ENCODE peak calls at places on chromosomes 1 and 21, in eight cellular contexts. E is AG04450, Z is dorsolateral prefrontal cortex, A is endodermal cell, D is GM12864, X is GM12865, P is left ventricle myocardium inferior, Y is foreskin fibroblast. B is an unnamed sample.

GRCh38 chr1:50705041-50705440 is 255.0 kb downstream of the FAF1 start:
- DNase-seq in E (no peak), Y (no peak), A (no peak), Z (no peak), D (no peak), X (no peak), P (no peak), B (no peak)

GRCh38 chr21:41972511-41973205 is 18.8 kb upstream of the C2CD2 start:
- DNase-seq in E (no peak), A (no peak), X (no peak), P (no peak), Y (no peak), Z (no peak), D (no peak), B (no peak)

GRCh38 chr1:242005866-242006565 is 7.1 kb upstream of the MAP1LC3C start:
- DNase-seq in A (no peak), P (no peak), E (no peak), Z (no peak), D (no peak), X (no peak), Y (no peak), B (no peak)

GRCh38 chr1:109615879-109616278 is 3.5 kb downstream of the GNAT2 start:
- DNase-seq in Y (no peak), E (no peak), P (no peak), Z (no peak), A (peak), X (no peak), D (no peak), B (peak)

GRCh38 chr1:109794319-109795132 is 30.8 kb upstream of the EPS8L3 start:
- DNase-seq in E (no peak), Z (peak), P (no peak), Y (no peak), D (no peak), A (peak), X (no peak), B (no peak)

GRCh38 chr1:12422488-12422887 is 192.7 kb downstream of the VPS13D start:
- DNase-seq in D (no peak), Z (no peak), Y (no peak), P (no peak), A (no peak), E (no peak), X (no peak), B (no peak)

GRCh38 chr1:22420456-22421053 is 31.1 kb upstream of the ZBTB40 start:
- DNase-seq in D (no peak), E (peak), Y (peak), X (peak), Z (peak), A (peak), P (peak), B (peak)

GRCh38 chr21:32278068-32278467 is 781 bp downstream of the MIS18A start:
- DNase-seq in X (peak), D (no peak), Y (no peak), P (no peak), E (no peak), Z (no peak), A (no peak), B (no peak)

GRCh38 chr1:94926915-94927404 is at the start of gene CNN3:
- DNase-seq in P (peak), E (peak), Y (peak), A (peak), Z (peak), D (no peak), X (peak), B (peak)

GRCh38 chr1:33182452-33182851 is 609 bp upstream of the TRIM62 start:
- DNase-seq in Y (peak), A (no peak), P (no peak), E (peak), Z (no peak), D (no peak), X (no peak), B (peak)

GRCh38 chr1:181469829-181470228 is 13.5 kb upstream of the CACNA1E start:
- DNase-seq in Y (peak), P (no peak), E (peak), A (peak), D (no peak), Z (no peak), X (no peak), B (peak)

GRCh38 chr1:25927541-25928265 is 21.5 kb upstream of the STMN1 start:
- DNase-seq in A (peak), P (no peak), X (no peak), Z (no peak), D (no peak), Y (no peak), E (no peak), B (peak)

GRCh38 chr1:93442276-93442675 is 5.6 kb upstream of the FNBP1L start:
- DNase-seq in P (no peak), E (no peak), Z (no peak), Y (peak), A (peak), X (no peak), D (no peak), B (peak)

GRCh38 chr1:162993866-162994265 is 75.3 kb upstream of the RGS4 start:
- DNase-seq in Y (peak), X (no peak), E (no peak), P (no peak), Z (no peak), D (no peak), A (no peak), B (no peak)

GRCh38 chr21:34201001-34201400 is 127.6 kb downstream of the MRPS6 start:
- DNase-seq in P (no peak), E (no peak), X (no peak), Z (no peak), D (no peak), Y (no peak), A (no peak), B (no peak)

GRCh38 chr21:43806017-43806710 is 16.8 kb downstream of the RRP1 start:
- DNase-seq in Y (no peak), Z (no peak), E (no peak), A (no peak), D (peak), X (no peak), P (no peak), B (no peak)

GRCh38 chr1:116711061-116711582 is 43.1 kb upstream of the CD2 start:
- DNase-seq in Y (no peak), D (no peak), Z (no peak), A (peak), X (no peak), E (no peak), P (no peak), B (no peak)

GRCh38 chr1:14733053-14733778 is 134.7 kb downstream of the KAZN start:
- DNase-seq in Z (no peak), X (peak), A (peak), E (no peak), Y (no peak), D (no peak), P (no peak), B (no peak)

GRCh38 chr1:90561926-90562325 is 155.2 kb downstream of the BARHL2 start:
- DNase-seq in P (no peak), A (peak), Z (no peak), E (no peak), Y (no peak), D (no peak), X (peak), B (no peak)

GRCh38 chr1:151990856-151991198 is 2.8 kb downstream of the S100A10 start:
- DNase-seq in A (no peak), X (no peak), Y (peak), D (no peak), E (no peak), P (no peak), Z (no peak), B (peak)

GRCh38 chr1:96178053-96178452 is 543.5 kb upstream of the PTBP2 start:
- DNase-seq in A (no peak), E (no peak), Y (no peak), P (no peak), D (no peak), Z (no peak), X (no peak), B (no peak)

GRCh38 chr21:45228171-45228641 is 59.5 kb downstream of the POFUT2 start:
- DNase-seq in Z (peak), D (no peak), P (no peak), X (no peak), Y (peak), A (no peak), E (peak), B (peak)

GRCh38 chr1:102783487-102783886 is 324.8 kb downstream of the COL11A1 start:
- DNase-seq in P (no peak), A (no peak), X (no peak), D (no peak), E (no peak), Y (no peak), Z (no peak), B (no peak)

GRCh38 chr1:46019348-46019747 is 113.1 kb downstream of the PIK3R3 start:
- DNase-seq in Z (no peak), D (no peak), P (no peak), E (no peak), A (no peak), X (no peak), Y (no peak), B (no peak)

GRCh38 chr1:67850611-67851075 is 17.4 kb upstream of the GNG12 start:
- DNase-seq in E (no peak), Y (peak), D (no peak), P (peak), Z (no peak), X (no peak), A (no peak), B (peak)

GRCh38 chr1:4554291-4554865 is 100.0 kb upstream of the AJAP1 start:
- DNase-seq in E (no peak), D (no peak), Y (no peak), P (no peak), A (no peak), X (no peak), Z (no peak), B (no peak)

DNA sequence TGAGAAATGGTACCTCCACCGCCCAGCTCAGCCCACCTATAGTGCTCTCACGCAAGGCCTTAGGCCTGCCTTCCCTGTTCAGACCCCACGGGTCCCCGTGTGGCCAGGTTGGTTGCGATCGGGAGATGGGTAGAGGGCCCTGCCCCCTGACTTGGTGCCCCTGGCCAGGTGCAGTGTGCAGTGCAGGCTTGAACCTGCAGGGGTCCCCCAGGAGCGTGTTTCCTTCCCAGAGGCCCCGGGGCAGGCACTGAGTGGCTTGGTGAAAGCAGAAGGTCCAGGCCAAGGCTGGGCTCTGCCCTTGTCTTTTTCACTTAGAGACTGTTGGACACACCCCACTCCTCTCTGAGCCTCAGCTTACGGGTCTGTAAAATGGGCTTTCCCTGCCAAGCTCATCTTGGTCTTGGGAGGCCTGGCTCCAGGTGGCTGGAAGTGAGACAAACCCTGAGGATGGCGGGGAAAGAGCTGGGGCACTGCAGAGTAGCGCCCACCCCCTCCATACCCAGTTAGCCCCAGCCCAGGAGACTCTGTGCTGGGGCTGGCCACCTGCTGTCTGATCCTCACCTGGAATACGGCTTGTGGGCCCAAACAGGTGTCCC is 9.3 kb upstream of the HES5 start:
- DNase-seq in X (peak), D (no peak), Y (no peak), A (peak), Z (no peak), E (no peak), P (no peak), B (no peak)
- TF ChIP-seq CTCF in X (peak), D (peak), Y (peak), A (peak), Z (no peak), E (peak), P (peak), B (peak)

DNA sequence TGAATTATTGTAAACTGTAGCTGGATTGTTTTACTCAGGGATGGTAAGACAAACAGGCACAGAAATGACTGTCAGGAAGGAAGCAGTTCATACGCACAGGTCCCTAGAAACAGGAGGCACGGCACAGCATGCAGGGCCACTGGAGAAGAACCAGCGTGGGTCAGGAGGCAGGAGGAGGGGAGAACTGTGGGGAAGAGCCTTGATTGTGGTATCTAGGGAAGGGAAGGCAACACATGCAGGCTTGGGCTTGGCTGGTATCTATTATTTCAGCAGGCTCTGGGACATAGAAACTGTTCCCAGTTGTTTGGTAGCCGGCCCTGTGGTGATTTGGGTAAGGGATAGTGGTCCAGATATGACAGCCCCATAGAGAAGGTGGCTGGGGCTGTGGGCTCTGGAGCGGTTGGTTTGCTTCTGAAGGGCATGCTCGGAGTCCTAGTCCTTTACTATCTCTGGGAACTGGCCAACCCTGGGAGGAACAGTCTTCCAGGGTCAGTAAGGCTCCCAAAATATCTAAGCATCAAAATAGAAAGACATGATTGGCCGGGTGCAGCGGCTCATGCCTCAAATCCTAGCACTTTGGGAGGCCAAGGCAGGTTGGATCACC is 43.1 kb upstream of the CCSAP start:
- DNase-seq in P (no peak), Y (no peak), D (no peak), Z (no peak), A (no peak), X (no peak), E (no peak), B (no peak)
- H3K4me3 ChIP-seq in P (no peak), Y (no peak), D (no peak), Z (no peak), A (no peak), X (no peak), E (no peak), B (no peak)

DNA sequence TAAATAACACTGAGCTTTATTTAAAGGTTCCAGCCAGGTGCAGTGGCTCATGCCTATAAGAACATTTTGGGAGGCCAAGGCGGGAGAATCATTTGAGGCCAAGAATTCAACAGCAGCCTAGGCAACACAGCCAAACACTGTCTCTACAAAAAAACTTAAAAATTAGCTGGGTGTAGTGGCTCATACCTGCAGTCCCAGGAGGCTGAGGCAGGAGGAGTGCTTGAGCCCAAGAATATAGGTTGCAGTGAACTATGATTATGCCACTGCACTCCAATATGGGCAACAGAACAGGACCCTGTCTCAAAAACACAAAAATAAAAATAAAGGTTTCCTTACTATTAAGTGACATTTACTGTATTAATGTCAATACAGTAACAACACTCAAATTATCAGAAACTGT is 2.1 kb downstream of the TAF12 start:
- DNase-seq in Z (no peak), X (peak), E (no peak), A (peak), D (no peak), P (no peak), Y (no peak), B (peak)
- TF ChIP-seq CTCF in Z (no peak), X (peak), E (peak), A (peak), D (peak), P (no peak), Y (peak), B (peak)

GRCh38 chr1:2073382-2074230 is 23.4 kb downstream of the PRKCZ start:
- DNase-seq in P (no peak), D (no peak), E (peak), Y (peak), Z (peak), X (no peak), A (no peak), B (peak)
- H3K4me3 ChIP-seq in P (peak), D (no peak), E (peak), Y (peak), Z (peak), X (no peak), A (no peak), B (peak)

GRCh38 chr1:240693844-240694243 is 81.9 kb upstream of the GREM2 start:
- DNase-seq in E (no peak), A (no peak), Z (no peak), D (no peak), Y (no peak), P (no peak), X (no peak), B (no peak)

GRCh38 chr1:240692339-240692705 is 80.4 kb upstream of the GREM2 start:
- DNase-seq in E (no peak), P (no peak), X (no peak), Z (no peak), Y (no peak), D (no peak), A (no peak), B (no peak)

GRCh38 chr1:240693036-240693435 is 81.1 kb upstream of the GREM2 start:
- DNase-seq in D (no peak), A (no peak), Z (no peak), E (no peak), P (no peak), Y (no peak), X (no peak), B (no peak)

GRCh38 chr1:240695416-240695815 is 83.5 kb upstream of the GREM2 start:
- DNase-seq in Y (no peak), A (no peak), Z (no peak), D (no peak), X (no peak), P (no peak), E (no peak), B (no peak)

GRCh38 chr1:240691521-240692338 is 79.8 kb upstream of the GREM2 start:
- DNase-seq in P (no peak), D (no peak), Z (no peak), X (peak), A (peak), E (no peak), Y (peak), B (peak)
- TF ChIP-seq CTCF in P (peak), D (peak), Z (peak), X (peak), A (peak), E (peak), Y (peak), B (peak)

B was measured in cardiac fibroblast.